ENCODE peak calls at places on chromosomes 2 and 18, in six cellular contexts. D, H, G, X, O and N are unnamed samples.

GRCh38 chr18:3451166-3451988 is 1.4 kb downstream of the TGIF1 start:
- DNase-seq in D (peak; percentile 81), H (peak; percentile 22), G (peak; percentile 97), X (peak; percentile 39), O (peak; percentile 85), N (peak; percentile 8)

GRCh38 chr2:175156534-175156933 is 11.5 kb downstream of the ATF2 start:
- DNase-seq in D (no peak), H (no peak), G (no peak), X (no peak), O (peak; percentile 18), N (no peak)

GRCh38 chr2:229489016-229489415 is 217.9 kb upstream of the PID1 start:
- DNase-seq in D (no peak), H (no peak), G (no peak), X (no peak), O (peak; percentile 50), N (no peak)

GRCh38 chr2:216017365-216017764 is 4.0 kb upstream of the MREG start:
- DNase-seq in D (no peak), H (no peak), G (no peak), X (no peak), O (peak; percentile 88), N (no peak)

GRCh38 chr2:28356095-28356911 is 36.4 kb upstream of the FOSL2 start:
- DNase-seq in D (no peak), H (peak; percentile 16), G (peak; percentile 70), X (peak; percentile 11), O (peak; percentile 64), N (peak; percentile 60)

GRCh38 chr2:62409442-62409841 is 96.6 kb downstream of the TMEM17 start:
- DNase-seq in D (no peak), H (no peak), G (no peak), X (no peak), O (peak; percentile 52), N (no peak)

GRCh38 chr2:88199912-88200682 is 30.0 kb downstream of the THNSL2 start:
- DNase-seq in D (no peak), H (no peak), G (peak; percentile 75), X (no peak), O (peak; percentile 39), N (peak; percentile 11)

GRCh38 chr18:31042391-31043181 is at the start of gene DSC3:
- DNase-seq in D (no peak), H (no peak), G (peak; percentile 81), X (no peak), O (peak; percentile 99), N (no peak)

GRCh38 chr2:42064417-42064942 is 16.7 kb downstream of the PKDCC start:
- DNase-seq in D (no peak), H (no peak), G (no peak), X (no peak), O (no peak), N (no peak)

GRCh38 chr18:48060346-48060745 is 129.9 kb upstream of the SMAD2 start:
- DNase-seq in D (no peak), H (no peak), G (no peak), X (no peak), O (no peak), N (no peak)

GRCh38 chr2:15363142-15363541 is 198.0 kb downstream of the NBAS start:
- DNase-seq in D (no peak), H (no peak), G (no peak), X (no peak), O (peak; percentile 81), N (no peak)

GRCh38 chr2:1823187-1824169 is 79.2 kb upstream of the PXDN start:
- DNase-seq in D (no peak), H (no peak), G (peak; percentile 87), X (no peak), O (no peak), N (no peak)

GRCh38 chr2:48248251-48248933 is 281.6 kb upstream of the STON1 start:
- DNase-seq in D (no peak), H (peak; percentile 84), G (peak; percentile 72), X (no peak), O (peak; percentile 95), N (no peak)

GRCh38 chr2:203286532-203286931 is 41.7 kb upstream of the ABI2 start:
- DNase-seq in D (no peak), H (no peak), G (no peak), X (no peak), O (no peak), N (no peak)

GRCh38 chr2:203484266-203485112 is 50.6 kb downstream of the RAPH1 start:
- DNase-seq in D (peak; percentile 10), H (no peak), G (peak; percentile 62), X (no peak), O (peak; percentile 34), N (no peak)

GRCh38 chr18:44936485-44936884 is 255.8 kb downstream of the SETBP1 start:
- DNase-seq in D (no peak), H (no peak), G (no peak), X (no peak), O (no peak), N (no peak)

GRCh38 chr2:236887519-236887918 is 198.2 kb upstream of the COPS8 start:
- DNase-seq in D (no peak), H (no peak), G (peak; percentile 44), X (no peak), O (no peak), N (no peak)

GRCh38 chr2:237149425-237149824 is 63.7 kb downstream of the COPS8 start:
- DNase-seq in D (no peak), H (no peak), G (no peak), X (no peak), O (peak; percentile 36), N (no peak)

GRCh38 chr18:9546468-9546867 is 67.9 kb downstream of the PPP4R1 start:
- DNase-seq in D (no peak), H (no peak), G (no peak), X (no peak), O (no peak), N (no peak)

GRCh38 chr2:232485757-232486557 is 1.7 kb downstream of the ECEL1 start:
- DNase-seq in D (no peak), H (no peak), G (peak; percentile 72), X (no peak), O (no peak), N (no peak)

GRCh38 chr18:24846133-24846532 is 385.7 kb downstream of the HRH4 start:
- DNase-seq in D (no peak), H (no peak), G (no peak), X (no peak), O (no peak), N (no peak)

GRCh38 chr2:72991439-72991725 is 74.1 kb downstream of the EMX1 start:
- DNase-seq in D (no peak), H (no peak), G (no peak), X (no peak), O (no peak), N (no peak)

GRCh38 chr18:31102941-31103340 is 720 bp upstream of the DSC2 start:
- DNase-seq in D (no peak), H (no peak), G (no peak), X (no peak), O (peak; percentile 87), N (no peak)

GRCh38 chr2:120854014-120854620 is 118.4 kb downstream of the GLI2 start:
- DNase-seq in D (no peak), H (no peak), G (no peak), X (no peak), O (no peak), N (no peak)

GRCh38 chr18:73979742-73980141 is 167.9 kb downstream of the FBXO15 start:
- DNase-seq in D (no peak), H (no peak), G (no peak), X (no peak), O (peak; percentile 75), N (no peak)

GRCh38 chr18:56645415-56646016 is 5.6 kb upstream of the WDR7 start:
- DNase-seq in D (no peak), H (peak; percentile 36), G (no peak), X (no peak), O (peak; percentile 37), N (no peak)

GRCh38 chr2:148177559-148177958 is 156.7 kb downstream of the MBD5 start:
- DNase-seq in D (no peak), H (no peak), G (no peak), X (no peak), O (no peak), N (no peak)

GRCh38 chr2:128511731-128512663 is 193.3 kb upstream of the HS6ST1 start:
- DNase-seq in D (no peak), H (no peak), G (peak; percentile 63), X (no peak), O (no peak), N (no peak)

GRCh38 chr2:127632592-127633489 is 13.1 kb upstream of the GPR17 start:
- DNase-seq in D (no peak), H (no peak), G (no peak), X (no peak), O (no peak), N (no peak)

GRCh38 chr2:21043744-21044532 is at the start of gene APOB:
- DNase-seq in D (no peak), H (no peak), G (peak; percentile 74), X (no peak), O (no peak), N (no peak)

GRCh38 chr18:73908323-73908722 is 239.3 kb downstream of the FBXO15 start:
- DNase-seq in D (no peak), H (no peak), G (peak; percentile 83), X (no peak), O (peak; percentile 63), N (no peak)

GRCh38 chr2:134193006-134193405 is 60.9 kb upstream of the MGAT5 start:
- DNase-seq in D (no peak), H (no peak), G (no peak), X (no peak), O (peak; percentile 77), N (no peak)

GRCh38 chr18:47149457-47150028 is 757 bp downstream of the HDHD2 start:
- DNase-seq in D (no peak), H (no peak), G (no peak), X (no peak), O (peak; percentile 13), N (no peak)

GRCh38 chr2:242098445-242099128 is 229.1 kb downstream of the RTP5 start:
- DNase-seq in D (no peak), H (no peak), G (no peak), X (no peak), O (no peak), N (no peak)

GRCh38 chr2:47422016-47422415 is 19.1 kb downstream of the MSH2 start:
- DNase-seq in D (no peak), H (no peak), G (no peak), X (no peak), O (no peak), N (no peak)